ENCODE peak calls at places on chromosomes 7 and 10, in five cellular contexts. U, N, P, G and Q are unnamed samples.

GRCh38 chr7:128891110-128891941 is 19.2 kb downstream of the KCP start:
- DNase-seq in U (no peak), N (no peak), G (no peak), P (no peak), Q (no peak)

GRCh38 chr7:116730097-116731018 is 58.4 kb downstream of the MET start:
- DNase-seq in N (no peak), G (no peak), U (no peak), P (no peak), Q (peak; percentile 3)

GRCh38 chr7:33792547-33793105 is 112.7 kb upstream of the BMPER start:
- DNase-seq in G (no peak), P (no peak), N (no peak), U (no peak), Q (no peak)

GRCh38 chr10:29925771-29926345 is 133.5 kb downstream of the JCAD start:
- DNase-seq in G (no peak), P (no peak), N (no peak), U (no peak), Q (no peak)

GRCh38 chr7:25758559-25758958 is 393.4 kb upstream of the NFE2L3 start:
- DNase-seq in P (no peak), U (no peak), N (no peak), G (no peak), Q (no peak)

GRCh38 chr10:46239247-46239646 is 47.5 kb upstream of the ANTXRL start:
- DNase-seq in G (no peak), P (no peak), N (no peak), U (no peak), Q (peak; percentile 64)

GRCh38 chr7:47786557-47787248 is 161.6 kb downstream of the PKD1L1 start:
- DNase-seq in G (no peak), U (peak; percentile 96), P (no peak), N (no peak), Q (no peak)

GRCh38 chr10:120593693-120594092 is 136.7 kb downstream of the PLPP4 start:
- DNase-seq in G (no peak), U (no peak), P (no peak), N (no peak), Q (peak; percentile 67)

GRCh38 chr7:93601363-93601762 is 26.8 kb upstream of the CALCR start:
- DNase-seq in U (no peak), P (no peak), N (no peak), G (no peak), Q (no peak)

GRCh38 chr10:101319241-101319915 is 34.6 kb upstream of the BTRC start:
- DNase-seq in U (no peak), N (no peak), P (peak; percentile 74), G (no peak), Q (no peak)

GRCh38 chr10:3709456-3709855 is 75.6 kb downstream of the KLF6 start:
- DNase-seq in N (no peak), G (no peak), P (no peak), U (no peak), Q (no peak)

GRCh38 chr10:90440870-90441269 is 417.0 kb downstream of the HTR7 start:
- DNase-seq in G (no peak), U (no peak), N (no peak), P (no peak), Q (no peak)

GRCh38 chr7:8434290-8435002 is 1.0 kb downstream of the NXPH1 start:
- DNase-seq in P (no peak), U (no peak), N (no peak), G (no peak), Q (no peak)

GRCh38 chr10:131620314-131620713 is 280.5 kb upstream of the PPP2R2D start:
- DNase-seq in U (no peak), P (no peak), G (no peak), N (no peak), Q (no peak)

GRCh38 chr7:16929146-16929762 is 47.5 kb upstream of the AGR3 start:
- DNase-seq in N (no peak), P (no peak), U (no peak), G (no peak), Q (peak; percentile 45)

GRCh38 chr7:94654764-94655561 is 970 bp downstream of the SGCE start:
- DNase-seq in G (no peak), U (no peak), N (no peak), P (peak; percentile 57), Q (peak; percentile 71)

GRCh38 chr10:124670849-124671248 is 73.3 kb downstream of the FAM53B start:
- DNase-seq in N (no peak), G (no peak), P (no peak), U (no peak), Q (no peak)

GRCh38 chr10:19168584-19168983 is 120.0 kb downstream of the MALRD1 start:
- DNase-seq in P (no peak), G (no peak), U (no peak), N (no peak), Q (no peak)

GRCh38 chr7:2231992-2232765 is 566 bp downstream of the MAD1L1 start:
- DNase-seq in G (peak; percentile 35), P (no peak), U (no peak), N (peak; percentile 16), Q (peak; percentile 20)